ENCODE peak calls at places on chromosomes 16 and 17, in nine cellular contexts. One of them, this sample, is unnamed.

GRCh38 chr17:66190738-66191606 is 961 bp downstream of the CEP112 start:
- DNase-seq in neuronal stem cell: no peak
- DNase-seq in pancreas: no peak
- DNase-seq in Panc1: no peak
- DNase-seq in ascending aorta: no peak
- DNase-seq in psoas muscle: no peak
- DNase-seq in aorta: no peak
- DNase-seq in thoracic aorta: no peak
- DNase-seq in body of pancreas: no peak
- DNase-seq in this sample: no peak

GRCh38 chr17:34242976-34243731 is 11.9 kb upstream of the CCL2 start:
- DNase-seq in neuronal stem cell: no peak
- DNase-seq in pancreas: no peak
- DNase-seq in Panc1: no peak
- DNase-seq in ascending aorta: no peak
- DNase-seq in psoas muscle: no peak
- DNase-seq in aorta: no peak
- DNase-seq in thoracic aorta: no peak
- DNase-seq in body of pancreas: no peak
- DNase-seq in this sample: no peak

GRCh38 chr17:35242158-35242804 is 591 bp upstream of the SLFN5 start:
- DNase-seq in neuronal stem cell: peak
- DNase-seq in pancreas: peak
- DNase-seq in Panc1: no peak
- DNase-seq in ascending aorta: peak
- DNase-seq in psoas muscle: peak
- DNase-seq in aorta: peak
- DNase-seq in thoracic aorta: no peak
- DNase-seq in body of pancreas: peak
- DNase-seq in this sample: peak

GRCh38 chr16:12017583-12017982 is 41.0 kb downstream of the SNX29 start:
- DNase-seq in neuronal stem cell: no peak
- DNase-seq in pancreas: no peak
- DNase-seq in Panc1: no peak
- DNase-seq in ascending aorta: no peak
- DNase-seq in psoas muscle: no peak
- DNase-seq in aorta: no peak
- DNase-seq in thoracic aorta: no peak
- DNase-seq in body of pancreas: no peak
- DNase-seq in this sample: no peak

GRCh38 chr16:83730812-83731211 is 77.0 kb upstream of the HSBP1 start:
- DNase-seq in neuronal stem cell: no peak
- DNase-seq in pancreas: no peak
- DNase-seq in Panc1: no peak
- DNase-seq in ascending aorta: no peak
- DNase-seq in psoas muscle: no peak
- DNase-seq in aorta: no peak
- DNase-seq in thoracic aorta: no peak
- DNase-seq in body of pancreas: no peak
- DNase-seq in this sample: no peak

GRCh38 chr17:73667184-73667959 is 23.1 kb upstream of the SDK2 start:
- DNase-seq in neuronal stem cell: no peak
- DNase-seq in pancreas: no peak
- DNase-seq in Panc1: no peak
- DNase-seq in ascending aorta: no peak
- DNase-seq in psoas muscle: no peak
- DNase-seq in aorta: no peak
- DNase-seq in thoracic aorta: no peak
- DNase-seq in body of pancreas: peak
- DNase-seq in this sample: no peak

GRCh38 chr17:81821603-81822311 is 11.3 kb downstream of the MCRIP1 start:
- DNase-seq in neuronal stem cell: no peak
- DNase-seq in pancreas: peak
- DNase-seq in Panc1: no peak
- DNase-seq in ascending aorta: peak
- DNase-seq in psoas muscle: peak
- DNase-seq in aorta: peak
- DNase-seq in thoracic aorta: peak
- DNase-seq in body of pancreas: peak
- DNase-seq in this sample: no peak

GRCh38 chr17:42340691-42341127 is 47.5 kb downstream of the STAT3 start:
- DNase-seq in neuronal stem cell: no peak
- DNase-seq in pancreas: no peak
- DNase-seq in Panc1: no peak
- DNase-seq in ascending aorta: no peak
- DNase-seq in psoas muscle: no peak
- DNase-seq in aorta: no peak
- DNase-seq in thoracic aorta: no peak
- DNase-seq in body of pancreas: no peak
- DNase-seq in this sample: no peak

GRCh38 chr17:72588961-72589360 is 468.1 kb downstream of the SOX9 start:
- DNase-seq in neuronal stem cell: no peak
- DNase-seq in pancreas: peak
- DNase-seq in Panc1: peak
- DNase-seq in ascending aorta: no peak
- DNase-seq in psoas muscle: no peak
- DNase-seq in aorta: no peak
- DNase-seq in thoracic aorta: no peak
- DNase-seq in body of pancreas: peak
- DNase-seq in this sample: peak

GRCh38 chr17:29615492-29616299 is 7.0 kb downstream of the CORO6 start:
- DNase-seq in neuronal stem cell: peak
- DNase-seq in pancreas: peak
- DNase-seq in Panc1: no peak
- DNase-seq in ascending aorta: peak
- DNase-seq in psoas muscle: peak
- DNase-seq in aorta: peak
- DNase-seq in thoracic aorta: peak
- DNase-seq in body of pancreas: peak
- DNase-seq in this sample: no peak

GRCh38 chr16:89498839-89499238 is 8.5 kb upstream of the ANKRD11 start:
- DNase-seq in neuronal stem cell: no peak
- DNase-seq in pancreas: no peak
- DNase-seq in Panc1: no peak
- DNase-seq in ascending aorta: no peak
- DNase-seq in psoas muscle: peak
- DNase-seq in aorta: no peak
- DNase-seq in thoracic aorta: no peak
- DNase-seq in body of pancreas: no peak
- DNase-seq in this sample: no peak

GRCh38 chr17:55177159-55177913 is 87.4 kb upstream of the HLF start:
- DNase-seq in neuronal stem cell: no peak
- DNase-seq in pancreas: no peak
- DNase-seq in Panc1: no peak
- DNase-seq in ascending aorta: no peak
- DNase-seq in psoas muscle: no peak
- DNase-seq in aorta: no peak
- DNase-seq in thoracic aorta: no peak
- DNase-seq in body of pancreas: no peak
- DNase-seq in this sample: no peak

GRCh38 chr16:30675133-30675532 is 16.9 kb downstream of the FBRS start:
- DNase-seq in neuronal stem cell: no peak
- DNase-seq in pancreas: no peak
- DNase-seq in Panc1: no peak
- DNase-seq in ascending aorta: no peak
- DNase-seq in psoas muscle: no peak
- DNase-seq in aorta: no peak
- DNase-seq in thoracic aorta: no peak
- DNase-seq in body of pancreas: no peak
- DNase-seq in this sample: no peak

DNA sequence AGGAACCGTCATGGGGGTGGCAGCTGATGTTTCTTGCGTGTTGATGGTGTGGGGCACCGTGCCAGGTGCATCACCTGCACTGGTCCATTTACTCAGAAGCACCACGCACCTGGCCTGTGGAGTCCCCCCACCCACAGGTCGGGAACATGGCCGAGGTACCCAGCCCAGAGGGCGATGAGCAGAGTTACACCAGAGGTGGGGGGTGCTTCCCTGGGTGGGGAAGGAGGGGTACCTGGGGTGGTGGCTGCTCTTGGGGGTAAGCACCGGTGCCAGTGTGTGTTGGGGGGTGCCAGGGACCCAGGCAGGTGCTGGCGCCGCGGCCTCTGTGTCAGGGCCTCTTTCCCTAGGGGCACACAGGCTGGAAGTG is 5.0 kb upstream of the ZNF750 start:
- DNase-seq in neuronal stem cell: no peak
- DNase-seq in pancreas: no peak
- DNase-seq in Panc1: no peak
- DNase-seq in ascending aorta: no peak
- DNase-seq in psoas muscle: no peak
- DNase-seq in aorta: peak
- DNase-seq in thoracic aorta: no peak
- DNase-seq in body of pancreas: no peak
- DNase-seq in this sample: no peak
- H3K27ac ChIP-seq in neuronal stem cell: no peak
- H3K27ac ChIP-seq in pancreas: no peak
- H3K27ac ChIP-seq in Panc1: no peak
- H3K27ac ChIP-seq in ascending aorta: no peak
- H3K27ac ChIP-seq in psoas muscle: peak
- H3K27ac ChIP-seq in aorta: no peak
- H3K27ac ChIP-seq in thoracic aorta: no peak
- H3K27ac ChIP-seq in body of pancreas: no peak
- H3K27ac ChIP-seq in this sample: no peak

GRCh38 chr17:8975091-8975707 is 9.7 kb upstream of the PIK3R5 start:
- DNase-seq in neuronal stem cell: no peak
- DNase-seq in pancreas: no peak
- DNase-seq in Panc1: no peak
- DNase-seq in ascending aorta: no peak
- DNase-seq in psoas muscle: no peak
- DNase-seq in aorta: no peak
- DNase-seq in thoracic aorta: no peak
- DNase-seq in body of pancreas: no peak
- DNase-seq in this sample: no peak

GRCh38 chr17:8979715-8980114 is 14.2 kb upstream of the PIK3R5 start:
- DNase-seq in neuronal stem cell: no peak
- DNase-seq in pancreas: no peak
- DNase-seq in Panc1: no peak
- DNase-seq in ascending aorta: no peak
- DNase-seq in psoas muscle: no peak
- DNase-seq in aorta: no peak
- DNase-seq in thoracic aorta: no peak
- DNase-seq in body of pancreas: no peak
- DNase-seq in this sample: no peak

GRCh38 chr17:8981443-8981842 is 15.9 kb upstream of the PIK3R5 start:
- DNase-seq in neuronal stem cell: no peak
- DNase-seq in pancreas: no peak
- DNase-seq in Panc1: no peak
- DNase-seq in ascending aorta: no peak
- DNase-seq in psoas muscle: no peak
- DNase-seq in aorta: no peak
- DNase-seq in thoracic aorta: no peak
- DNase-seq in body of pancreas: no peak
- DNase-seq in this sample: no peak

GRCh38 chr17:8976638-8977037 is 11.1 kb upstream of the PIK3R5 start:
- DNase-seq in neuronal stem cell: no peak
- DNase-seq in pancreas: no peak
- DNase-seq in Panc1: no peak
- DNase-seq in ascending aorta: no peak
- DNase-seq in psoas muscle: no peak
- DNase-seq in aorta: no peak
- DNase-seq in thoracic aorta: no peak
- DNase-seq in body of pancreas: no peak
- DNase-seq in this sample: no peak
- H3K27ac ChIP-seq in neuronal stem cell: no peak
- H3K27ac ChIP-seq in pancreas: no peak
- H3K27ac ChIP-seq in Panc1: no peak
- H3K27ac ChIP-seq in ascending aorta: no peak
- H3K27ac ChIP-seq in psoas muscle: no peak
- H3K27ac ChIP-seq in aorta: no peak
- H3K27ac ChIP-seq in thoracic aorta: no peak
- H3K27ac ChIP-seq in body of pancreas: no peak
- H3K27ac ChIP-seq in this sample: no peak

DNA sequence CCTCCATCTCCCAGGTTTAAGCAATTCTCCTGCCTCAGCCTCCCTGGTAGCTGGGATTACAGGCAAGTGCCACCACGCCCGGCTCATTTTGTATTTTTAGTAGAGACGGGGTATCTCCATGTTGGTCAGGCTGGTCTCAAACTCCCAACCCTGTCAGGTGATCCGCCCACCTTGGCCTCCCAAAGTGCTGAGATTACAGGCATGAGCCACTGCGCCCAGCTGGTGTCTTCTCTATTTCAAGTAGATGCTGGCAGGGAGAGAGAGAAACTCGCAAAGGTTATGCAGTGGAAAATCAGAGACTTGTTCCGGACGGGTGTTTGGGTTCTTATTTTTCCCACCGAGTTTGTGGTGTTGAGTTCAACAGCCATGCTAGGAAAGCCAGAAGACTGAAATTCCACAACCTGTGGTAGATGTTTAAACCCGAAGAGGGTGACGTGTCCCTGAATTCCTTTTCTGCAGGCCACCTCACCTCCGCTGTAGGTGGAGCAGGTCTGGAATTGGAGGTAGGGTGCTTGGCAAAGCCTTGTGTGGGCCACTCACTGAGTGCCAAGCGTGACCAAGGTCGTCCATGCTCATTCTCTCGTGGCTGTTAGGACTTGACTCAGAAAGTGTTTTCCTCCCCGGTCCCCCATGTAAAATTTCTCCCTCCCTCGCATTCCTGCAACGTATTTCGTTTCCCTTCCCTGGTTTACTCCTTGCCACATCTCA is 7.3 kb upstream of the ZDHHC7 start:
- DNase-seq in neuronal stem cell: no peak
- DNase-seq in pancreas: peak
- DNase-seq in Panc1: no peak
- DNase-seq in ascending aorta: no peak
- DNase-seq in psoas muscle: no peak
- DNase-seq in aorta: no peak
- DNase-seq in thoracic aorta: no peak
- DNase-seq in body of pancreas: peak
- DNase-seq in this sample: no peak
- H3K27ac ChIP-seq in neuronal stem cell: no peak
- H3K27ac ChIP-seq in pancreas: peak
- H3K27ac ChIP-seq in Panc1: no peak
- H3K27ac ChIP-seq in ascending aorta: no peak
- H3K27ac ChIP-seq in psoas muscle: no peak
- H3K27ac ChIP-seq in aorta: no peak
- H3K27ac ChIP-seq in thoracic aorta: no peak
- H3K27ac ChIP-seq in body of pancreas: peak
- H3K27ac ChIP-seq in this sample: no peak

DNA sequence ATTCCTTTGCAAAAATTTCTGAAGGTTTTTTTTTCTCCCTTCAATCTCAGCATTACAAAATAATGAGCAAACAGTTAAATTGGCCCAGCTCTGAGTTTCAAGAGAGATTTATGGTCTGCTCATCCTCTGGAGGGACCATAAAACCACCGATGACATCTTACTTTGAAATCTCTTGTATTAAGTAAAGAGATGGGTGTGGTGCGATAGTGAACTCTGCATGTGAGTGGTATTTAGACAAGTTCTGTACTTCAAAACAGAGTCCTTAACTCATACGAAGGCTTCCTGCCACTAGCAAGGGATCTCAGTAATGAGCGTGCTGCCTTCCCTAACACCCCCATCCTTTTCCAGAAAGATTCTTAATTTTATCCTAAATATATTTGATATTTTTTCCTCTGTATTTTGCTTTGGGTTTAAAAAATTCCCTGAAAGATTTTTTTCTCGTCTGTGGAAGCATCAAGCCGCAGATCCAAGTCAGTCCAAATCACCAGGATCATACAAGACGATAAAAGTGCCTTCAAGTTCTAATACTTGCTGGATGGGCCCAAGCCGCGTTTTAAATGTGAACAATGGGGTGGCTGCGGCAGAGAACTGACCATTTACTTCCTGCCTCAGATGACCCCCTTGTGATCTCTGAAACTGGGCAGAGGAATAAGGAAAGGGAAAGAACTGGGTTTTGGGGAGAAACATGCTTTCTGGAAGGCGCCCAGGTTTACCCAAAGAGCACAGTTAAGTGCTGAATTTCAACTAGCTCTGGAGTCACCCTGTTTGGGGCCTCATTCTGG is 1.9 kb downstream of the FAM20A start:
- DNase-seq in neuronal stem cell: no peak
- DNase-seq in pancreas: no peak
- DNase-seq in Panc1: no peak
- DNase-seq in ascending aorta: no peak
- DNase-seq in psoas muscle: no peak
- DNase-seq in aorta: no peak
- DNase-seq in thoracic aorta: no peak
- DNase-seq in body of pancreas: no peak
- DNase-seq in this sample: no peak
- H3K27ac ChIP-seq in neuronal stem cell: no peak
- H3K27ac ChIP-seq in pancreas: peak
- H3K27ac ChIP-seq in Panc1: no peak
- H3K27ac ChIP-seq in ascending aorta: peak
- H3K27ac ChIP-seq in psoas muscle: peak
- H3K27ac ChIP-seq in aorta: no peak
- H3K27ac ChIP-seq in thoracic aorta: no peak
- H3K27ac ChIP-seq in body of pancreas: peak
- H3K27ac ChIP-seq in this sample: no peak

This sample was measured in epithelial cell of prostate.